ENCODE peak calls at places on chromosomes 11 and 22, in four cellular contexts. S, M, K and C are unnamed samples.

GRCh38 chr11:27553186-27553585 is 46.6 kb upstream of the LIN7C start:
- DNase-seq in S (no peak), M (no peak), K (no peak), C (peak)

GRCh38 chr22:47197735-47198500 is 435.5 kb downstream of the TBC1D22A start:
- DNase-seq in S (no peak), M (no peak), K (no peak), C (no peak)

GRCh38 chr11:61154528-61154927 is 6.7 kb downstream of the VPS37C start:
- DNase-seq in S (no peak), M (no peak), K (no peak), C (no peak)

GRCh38 chr11:88231894-88232482 is 56.7 kb upstream of the RAB38 start:
- DNase-seq in S (no peak), M (peak), K (peak), C (peak)

GRCh38 chr22:37162221-37163095 is 12.7 kb upstream of the IL2RB start:
- DNase-seq in S (no peak), M (peak), K (no peak), C (no peak)

GRCh38 chr11:75196426-75196825 is 44.1 kb upstream of the TPBGL start:
- DNase-seq in S (no peak), M (no peak), K (no peak), C (no peak)

GRCh38 chr11:120133216-120134105 is 4.5 kb downstream of the TRIM29 start:
- DNase-seq in S (no peak), M (no peak), K (no peak), C (no peak)

GRCh38 chr22:42918500-42918899 is 61.4 kb upstream of the ARFGAP3 start:
- DNase-seq in S (no peak), M (no peak), K (no peak), C (no peak)

GRCh38 chr22:19108807-19109197 is 13.4 kb downstream of the DGCR2 start:
- DNase-seq in S (no peak), M (no peak), K (no peak), C (no peak)

GRCh38 chr11:126561327-126561893 is 205.9 kb downstream of the ST3GAL4 start:
- DNase-seq in S (no peak), M (no peak), K (peak), C (peak)